ENCODE peak calls at places on chromosomes 16 and 17, in eight cellular contexts. L, F, T, Y, Z, N, C and E are unnamed samples.

GRCh38 chr16:26058326-26058725 is 366.6 kb downstream of the HS3ST4 start:
- DNase-seq in N (no peak), Y (no peak), L (no peak), C (no peak), Z (no peak), F (no peak), T (no peak), E (no peak)

GRCh38 chr16:23434380-23434779 is 18.6 kb downstream of the COG7 start:
- DNase-seq in F (peak; percentile 86), Y (peak; percentile 13), N (no peak), C (no peak), T (no peak), Z (peak; percentile 71), L (no peak), E (peak; percentile 60)

GRCh38 chr16:11361751-11362742 is 16.8 kb downstream of the RMI2 start:
- DNase-seq in Y (peak; percentile 28), C (no peak), T (no peak), Z (peak; percentile 41), L (no peak), F (no peak), N (no peak), E (peak; percentile 35)

GRCh38 chr17:55607736-55608341 is 96.6 kb upstream of the SMIM36 start:
- DNase-seq in T (no peak), C (no peak), L (peak; percentile 73), Z (peak; percentile 97), Y (no peak), F (peak; percentile 77), N (peak; percentile 82), E (peak; percentile 46)

GRCh38 chr16:1745900-1746692 is 25.2 kb downstream of the NME3 start:
- DNase-seq in N (no peak), F (peak; percentile 42), L (no peak), Z (peak; percentile 4), C (no peak), T (no peak), Y (no peak), E (peak; percentile 77)

GRCh38 chr17:60743812-60744211 is 66.2 kb downstream of the BCAS3 start:
- DNase-seq in F (peak; percentile 65), Y (no peak), Z (peak; percentile 86), L (no peak), N (no peak), T (no peak), C (no peak), E (peak; percentile 15)

GRCh38 chr16:67546761-67547422 is 15.4 kb upstream of the CTCF start:
- DNase-seq in L (peak; percentile 90), N (no peak), Z (peak; percentile 72), T (peak; percentile 88), Y (peak; percentile 77), F (peak; percentile 76), C (peak; percentile 80), E (peak; percentile 44)

GRCh38 chr16:79536958-79537357 is 63.6 kb downstream of the MAF start:
- DNase-seq in C (no peak), N (no peak), T (no peak), L (no peak), Z (no peak), Y (no peak), F (no peak), E (no peak)

GRCh38 chr16:10510279-10510678 is 70.1 kb downstream of the EMP2 start:
- DNase-seq in N (no peak), L (no peak), C (no peak), Y (no peak), T (no peak), Z (no peak), F (no peak), E (no peak)

GRCh38 chr16:85165781-85166180 is 53.5 kb upstream of the CIBAR2 start:
- DNase-seq in Y (no peak), T (no peak), Z (no peak), C (no peak), L (no peak), F (no peak), N (no peak), E (no peak)

GRCh38 chr16:77433146-77433545 is 1.7 kb downstream of the ADAMTS18 start:
- DNase-seq in C (no peak), Z (no peak), T (no peak), L (no peak), F (no peak), N (no peak), Y (no peak), E (no peak)

GRCh38 chr16:23597003-23597756 is 1.1 kb upstream of the NDUFAB1 start:
- DNase-seq in N (no peak), Y (no peak), L (peak; percentile 18), T (no peak), Z (peak; percentile 20), F (peak; percentile 18), C (no peak), E (peak; percentile 19)

GRCh38 chr17:80720624-80721577 is 176.3 kb downstream of the RPTOR start:
- DNase-seq in L (peak; percentile 37), N (no peak), C (no peak), Y (peak; percentile 63), Z (peak; percentile 97), F (peak; percentile 62), T (no peak), E (no peak)

GRCh38 chr16:69186642-69187386 is at the start of gene SNTB2:
- DNase-seq in F (peak; percentile 84), L (peak; percentile 96), C (peak; percentile 94), Y (peak; percentile 85), T (peak; percentile 97), N (peak; percentile 95), Z (peak; percentile 94), E (peak; percentile 79)

GRCh38 chr17:37662358-37662757 is 19.1 kb upstream of the DDX52 start:
- DNase-seq in L (no peak), N (no peak), Y (no peak), F (no peak), Z (no peak), C (no peak), T (no peak), E (no peak)

GRCh38 chr16:66369055-66369592 is 2.6 kb downstream of the CDH5 start:
- DNase-seq in N (peak; percentile 73), Y (no peak), C (no peak), T (no peak), Z (no peak), F (peak; percentile 43), L (peak; percentile 18), E (no peak)
- TF ChIP-seq CTCF in N (no peak), Y (no peak), C (no peak), T (no peak), Z (no peak), F (no peak), L (no peak), E (no peak)

GRCh38 chr16:4309102-4309832 is 6.6 kb upstream of the GLIS2 start:
- DNase-seq in T (no peak), F (no peak), C (no peak), L (no peak), Z (peak; percentile 16), N (no peak), Y (no peak), E (no peak)

GRCh38 chr16:4306439-4307214 is 9.2 kb upstream of the GLIS2 start:
- DNase-seq in Y (peak; percentile 59), F (no peak), L (no peak), Z (no peak), C (no peak), T (no peak), N (no peak), E (no peak)

GRCh38 chr16:4309833-4310266 is 6.0 kb upstream of the GLIS2 start:
- DNase-seq in F (peak; percentile 61), C (no peak), T (peak; percentile 80), Y (peak; percentile 58), Z (peak; percentile 58), L (peak; percentile 72), N (no peak), E (peak; percentile 87)

GRCh38 chr16:4303973-4304372 is 11.9 kb upstream of the GLIS2 start:
- DNase-seq in L (no peak), F (no peak), Z (no peak), Y (no peak), N (no peak), T (no peak), C (peak; percentile 58), E (no peak)

DNA sequence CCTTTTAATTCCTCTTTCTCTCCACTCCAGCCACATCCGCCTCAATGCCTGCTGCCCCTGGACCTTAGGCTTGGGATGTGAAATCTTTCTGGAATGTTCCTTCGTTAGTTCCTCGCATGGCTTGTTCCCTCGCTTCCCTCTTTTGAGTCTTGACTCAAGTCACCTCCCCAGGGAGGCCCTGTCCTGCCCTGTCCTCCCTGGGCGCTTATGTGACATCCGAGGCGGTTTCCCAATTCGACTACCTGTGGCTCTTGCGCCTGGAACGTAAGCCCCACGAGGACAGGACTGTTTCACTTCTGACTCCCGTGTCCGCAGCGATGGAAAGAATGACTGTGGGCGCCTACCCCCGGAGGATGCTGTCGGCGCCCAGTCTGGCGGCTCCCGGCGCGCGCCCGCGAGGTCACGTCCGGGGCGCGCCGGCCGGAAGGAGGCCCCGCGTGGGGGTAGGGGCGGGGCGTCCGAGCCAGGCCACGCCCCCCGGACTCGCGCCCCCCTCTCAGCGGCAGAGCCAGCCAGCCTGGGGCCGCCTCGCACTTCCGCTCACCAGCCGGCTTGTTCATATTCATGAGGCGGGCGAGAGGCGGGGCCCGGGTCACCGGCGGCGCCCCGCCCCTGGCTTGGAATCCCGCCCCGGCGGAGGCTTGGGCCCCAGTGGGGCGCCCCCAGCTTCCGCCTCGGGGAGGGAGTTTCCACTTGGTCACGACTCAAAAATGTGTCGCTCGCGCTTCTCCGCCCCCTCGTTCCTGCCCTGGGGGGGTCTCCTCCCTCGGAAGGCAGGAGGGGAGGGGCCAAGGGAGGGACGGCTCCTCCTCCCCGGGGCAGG is 8.4 kb upstream of the GLIS2 start:
- DNase-seq in Z (peak; percentile 95), F (peak; percentile 96), C (peak; percentile 88), N (peak; percentile 96), Y (peak; percentile 94), L (peak; percentile 95), T (peak; percentile 96), E (peak; percentile 92)
- TF ChIP-seq CTCF in Z (no peak), F (no peak), C (no peak), N (no peak), Y (no peak), L (no peak), T (no peak), E (peak; percentile 56)

GRCh38 chr17:18087610-18088491 is at the start of gene DRG2:
- DNase-seq in T (peak; percentile 94), C (peak; percentile 93), Z (peak; percentile 96), F (peak; percentile 94), L (peak; percentile 94), N (peak; percentile 94), Y (peak; percentile 89), E (peak; percentile 87)
- TF ChIP-seq CTCF in T (no peak), C (peak; percentile 47), Z (no peak), F (no peak), L (no peak), N (no peak), Y (no peak), E (peak; percentile 25)

GRCh38 chr17:8631554-8631877 is 991 bp upstream of the MYH10 start:
- DNase-seq in Y (no peak), Z (no peak), C (no peak), L (no peak), N (no peak), T (no peak), F (peak; percentile 32), E (no peak)

GRCh38 chr17:8629371-8630226 is 926 bp downstream of the MYH10 start:
- DNase-seq in T (peak; percentile 50), C (peak; percentile 57), F (peak; percentile 36), Z (no peak), Y (no peak), N (no peak), L (peak; percentile 13), E (no peak)

GRCh38 chr17:8628609-8629169 is 1.8 kb downstream of the MYH10 start:
- DNase-seq in C (no peak), F (peak; percentile 20), Y (no peak), T (no peak), N (no peak), L (no peak), Z (no peak), E (no peak)

GRCh38 chr17:8630802-8631553 is 453 bp upstream of the MYH10 start:
- DNase-seq in T (peak; percentile 91), F (peak; percentile 100), C (peak; percentile 99), N (peak; percentile 98), L (peak; percentile 95), Y (peak; percentile 81), Z (peak; percentile 97), E (peak; percentile 100)

GRCh38 chr17:8630227-8630801 is at the start of gene MYH10:
- DNase-seq in C (no peak), Z (no peak), T (peak; percentile 48), N (no peak), L (peak; percentile 15), Y (no peak), F (no peak), E (no peak)
- TF ChIP-seq CTCF in C (no peak), Z (no peak), T (no peak), N (no peak), L (no peak), Y (no peak), F (no peak), E (no peak)